ENCODE peak calls at places on chromosomes 1 and 21, in eight cellular contexts. R, Q, K, C, Y, V, S and N are unnamed samples.
A peak's percentile ranks its signal among the peaks of the same experiment; 100 is the strongest.

GRCh38 chr1:211335507-211336157 is 9.0 kb downstream of the TRAF5 start:
- DNase-seq in R (no peak), Q (no peak), K (no peak), C (no peak), Y (no peak), V (no peak), S (no peak), N (no peak)

GRCh38 chr1:110144366-110144765 is 5.9 kb upstream of the SLC6A17 start:
- DNase-seq in R (no peak), Q (no peak), K (no peak), C (no peak), Y (no peak), V (no peak), S (no peak), N (no peak)

GRCh38 chr1:114320586-114320985 is 166.9 kb upstream of the SYT6 start:
- DNase-seq in R (no peak), Q (no peak), K (no peak), C (no peak), Y (no peak), V (no peak), S (no peak), N (no peak)

GRCh38 chr1:109263597-109264378 is 14.4 kb downstream of the CELSR2 start:
- DNase-seq in R (peak; percentile 73), Q (peak; percentile 98), K (peak; percentile 58), C (peak; percentile 54), Y (peak; percentile 44), V (peak; percentile 87), S (peak; percentile 58), N (peak; percentile 94)

GRCh38 chr1:176033879-176034278 is 173.2 kb downstream of the COP1 start:
- DNase-seq in R (no peak), Q (no peak), K (no peak), C (no peak), Y (no peak), V (no peak), S (no peak), N (no peak)

GRCh38 chr1:62841587-62842169 is 57.7 kb downstream of the ATG4C start:
- DNase-seq in R (no peak), Q (peak; percentile 45), K (no peak), C (no peak), Y (peak; percentile 69), V (no peak), S (no peak), N (no peak)

GRCh38 chr1:243917177-243917862 is 67.3 kb upstream of the AKT3 start:
- DNase-seq in R (no peak), Q (peak; percentile 29), K (no peak), C (no peak), Y (peak; percentile 41), V (no peak), S (peak; percentile 8), N (no peak)

GRCh38 chr1:205074513-205074912 is 9.7 kb downstream of the TMEM81 start:
- DNase-seq in R (no peak), Q (no peak), K (no peak), C (no peak), Y (no peak), V (no peak), S (no peak), N (no peak)

GRCh38 chr21:42426876-42427480 is 23.3 kb downstream of the UBASH3A start:
- DNase-seq in R (no peak), Q (no peak), K (no peak), C (no peak), Y (no peak), V (no peak), S (no peak), N (peak; percentile 37)

GRCh38 chr1:11413907-11414495 is 65.0 kb upstream of the DISP3 start:
- DNase-seq in R (no peak), Q (no peak), K (no peak), C (no peak), Y (peak; percentile 22), V (no peak), S (no peak), N (no peak)

GRCh38 chr1:179107706-179108629 is 26.1 kb downstream of the TOR3A start:
- DNase-seq in R (no peak), Q (no peak), K (no peak), C (no peak), Y (no peak), V (no peak), S (no peak), N (no peak)

GRCh38 chr1:7810395-7810794 is 26.3 kb downstream of the PER3 start:
- DNase-seq in R (peak; percentile 32), Q (no peak), K (no peak), C (no peak), Y (no peak), V (no peak), S (peak; percentile 21), N (no peak)

GRCh38 chr1:22271847-22272801 is 129.2 kb upstream of the WNT4 start:
- DNase-seq in R (no peak), Q (no peak), K (no peak), C (no peak), Y (no peak), V (no peak), S (no peak), N (no peak)

GRCh38 chr1:164765557-164765956 is 206.6 kb downstream of the PBX1 start:
- DNase-seq in R (no peak), Q (no peak), K (no peak), C (no peak), Y (no peak), V (no peak), S (no peak), N (no peak)

GRCh38 chr21:36829116-36829515 is 130.2 kb downstream of the SIM2 start:
- DNase-seq in R (no peak), Q (no peak), K (no peak), C (no peak), Y (no peak), V (no peak), S (no peak), N (no peak)

GRCh38 chr21:15221799-15222386 is 157.1 kb upstream of the NRIP1 start:
- DNase-seq in R (no peak), Q (no peak), K (no peak), C (no peak), Y (no peak), V (peak; percentile 46), S (no peak), N (no peak)

GRCh38 chr1:202130275-202130646 is 7.5 kb downstream of the GPR37L1 start:
- DNase-seq in R (no peak), Q (no peak), K (peak; percentile 75), C (no peak), Y (no peak), V (no peak), S (no peak), N (no peak)

GRCh38 chr1:86183711-86184252 is 27.2 kb upstream of the COL24A1 start:
- DNase-seq in R (no peak), Q (no peak), K (no peak), C (no peak), Y (no peak), V (no peak), S (no peak), N (no peak)

GRCh38 chr1:42221952-42222606 is 57.5 kb upstream of the GUCA2A start:
- DNase-seq in R (no peak), Q (no peak), K (no peak), C (no peak), Y (no peak), V (no peak), S (no peak), N (no peak)

GRCh38 chr1:51671527-51672325 is 54.8 kb downstream of the OSBPL9 start:
- DNase-seq in R (no peak), Q (no peak), K (no peak), C (no peak), Y (no peak), V (no peak), S (no peak), N (no peak)

GRCh38 chr1:32406629-32407111 is 12.4 kb upstream of the BSDC1 start:
- DNase-seq in R (no peak), Q (no peak), K (no peak), C (no peak), Y (no peak), V (no peak), S (no peak), N (no peak)

GRCh38 chr1:230832466-230832865 is 35.9 kb downstream of the C1orf198 start:
- DNase-seq in R (no peak), Q (no peak), K (no peak), C (no peak), Y (no peak), V (no peak), S (no peak), N (no peak)

GRCh38 chr1:226064168-226064815 is 1.8 kb downstream of the H3-3A start:
- DNase-seq in R (no peak), Q (no peak), K (no peak), C (no peak), Y (no peak), V (no peak), S (no peak), N (no peak)

GRCh38 chr1:164466429-164466828 is 92.6 kb upstream of the PBX1 start:
- DNase-seq in R (no peak), Q (no peak), K (no peak), C (no peak), Y (no peak), V (no peak), S (no peak), N (no peak)

GRCh38 chr1:52955129-52955970 is 28.3 kb downstream of the SCP2 start:
- DNase-seq in R (no peak), Q (no peak), K (no peak), C (no peak), Y (no peak), V (no peak), S (no peak), N (no peak)

GRCh38 chr1:210731193-210731592 is 402.5 kb downstream of the HHAT start:
- DNase-seq in R (no peak), Q (no peak), K (no peak), C (no peak), Y (no peak), V (no peak), S (no peak), N (no peak)